ENCODE peak calls at places on chromosome 5, in eight cellular contexts. P, T, N, C, Z, M, Q and A are unnamed samples.

GRCh38 chr5:145796318-145796717 is 38.8 kb downstream of the PRELID2 start:
- DNase-seq in C (no peak), Q (no peak), Z (no peak), T (no peak), N (no peak), M (no peak), P (no peak), A (no peak)

GRCh38 chr5:538801-539468 is 14.7 kb upstream of the SLC9A3 start:
- DNase-seq in M (no peak), T (no peak), P (no peak), N (no peak), Z (no peak), C (peak), Q (no peak), A (no peak)

GRCh38 chr5:176823869-176824412 is 13.6 kb downstream of the UNC5A start:
- DNase-seq in P (peak), M (no peak), Q (no peak), Z (no peak), C (no peak), T (no peak), N (no peak), A (no peak)

GRCh38 chr5:136066705-136067271 is 38.0 kb downstream of the TGFBI start:
- DNase-seq in C (no peak), Q (peak), P (no peak), Z (peak), M (no peak), T (no peak), N (peak), A (peak)

GRCh38 chr5:53779541-53779981 is 219.1 kb downstream of the NDUFS4 start:
- DNase-seq in C (peak), P (peak), N (peak), Q (peak), Z (peak), T (peak), M (no peak), A (peak)

GRCh38 chr5:11596657-11597071 is 307.6 kb downstream of the CTNND2 start:
- DNase-seq in Q (no peak), N (no peak), Z (no peak), M (no peak), P (no peak), C (no peak), T (no peak), A (no peak)

GRCh38 chr5:150645070-150645700 is 4.7 kb downstream of the SYNPO start:
- DNase-seq in P (peak), N (peak), M (no peak), T (no peak), Z (peak), Q (peak), C (peak), A (peak)

GRCh38 chr5:179763215-179763945 is 30.4 kb upstream of the LTC4S start:
- DNase-seq in Q (peak), N (peak), M (no peak), C (peak), T (no peak), Z (peak), P (peak), A (peak)

GRCh38 chr5:80655231-80655784 is 525 bp upstream of the DHFR start:
- DNase-seq in M (no peak), C (no peak), T (no peak), P (no peak), N (peak), Q (no peak), Z (peak), A (no peak)

GRCh38 chr5:138999674-139000073 is 124.5 kb upstream of the LRRTM2 start:
- DNase-seq in T (no peak), N (no peak), Z (no peak), C (no peak), P (no peak), Q (no peak), M (no peak), A (no peak)

GRCh38 chr5:75522542-75522941 is 10.9 kb downstream of the POLK start:
- DNase-seq in M (no peak), P (no peak), T (no peak), N (peak), C (no peak), Z (peak), Q (no peak), A (no peak)

GRCh38 chr5:14707811-14708210 is 43.3 kb downstream of the OTULIN start:
- DNase-seq in T (no peak), Q (no peak), P (no peak), M (no peak), Z (no peak), N (no peak), C (no peak), A (no peak)

GRCh38 chr5:167699434-167699833 is 592.0 kb upstream of the WWC1 start:
- DNase-seq in Q (peak), C (no peak), N (peak), P (peak), Z (peak), M (no peak), T (no peak), A (peak)

GRCh38 chr5:148090200-148090599 is 26.4 kb downstream of the SPINK5 start:
- DNase-seq in M (no peak), T (no peak), Z (no peak), P (no peak), C (no peak), N (no peak), Q (no peak), A (no peak)

GRCh38 chr5:144583493-144584154 is 413.0 kb downstream of the KCTD16 start:
- DNase-seq in Q (no peak), Z (no peak), N (no peak), P (no peak), M (no peak), C (no peak), T (no peak), A (no peak)

GRCh38 chr5:60086583-60086982 is 193.1 kb upstream of the PDE4D start:
- DNase-seq in Q (no peak), T (no peak), Z (no peak), M (no peak), P (no peak), N (no peak), C (no peak), A (no peak)

GRCh38 chr5:68433921-68434879 is 218.6 kb downstream of the PIK3R1 start:
- DNase-seq in P (peak), N (peak), M (peak), Q (peak), T (peak), C (peak), Z (peak), A (peak)

GRCh38 chr5:61673007-61673735 is 341.1 kb downstream of the ZSWIM6 start:
- DNase-seq in N (peak), Q (no peak), P (peak), C (no peak), Z (peak), T (peak), M (no peak), A (peak)

GRCh38 chr5:61674403-61674802 is 342.3 kb downstream of the ZSWIM6 start:
- DNase-seq in M (no peak), T (no peak), Z (no peak), C (no peak), N (no peak), Q (no peak), P (no peak), A (no peak)

GRCh38 chr5:61678966-61679365 is 346.9 kb downstream of the ZSWIM6 start:
- DNase-seq in T (no peak), M (no peak), Q (no peak), P (no peak), N (no peak), C (no peak), Z (no peak), A (no peak)

GRCh38 chr5:61677220-61677619 is 345.2 kb downstream of the ZSWIM6 start:
- DNase-seq in P (no peak), Z (no peak), N (no peak), C (no peak), T (peak), Q (no peak), M (no peak), A (no peak)

DNA sequence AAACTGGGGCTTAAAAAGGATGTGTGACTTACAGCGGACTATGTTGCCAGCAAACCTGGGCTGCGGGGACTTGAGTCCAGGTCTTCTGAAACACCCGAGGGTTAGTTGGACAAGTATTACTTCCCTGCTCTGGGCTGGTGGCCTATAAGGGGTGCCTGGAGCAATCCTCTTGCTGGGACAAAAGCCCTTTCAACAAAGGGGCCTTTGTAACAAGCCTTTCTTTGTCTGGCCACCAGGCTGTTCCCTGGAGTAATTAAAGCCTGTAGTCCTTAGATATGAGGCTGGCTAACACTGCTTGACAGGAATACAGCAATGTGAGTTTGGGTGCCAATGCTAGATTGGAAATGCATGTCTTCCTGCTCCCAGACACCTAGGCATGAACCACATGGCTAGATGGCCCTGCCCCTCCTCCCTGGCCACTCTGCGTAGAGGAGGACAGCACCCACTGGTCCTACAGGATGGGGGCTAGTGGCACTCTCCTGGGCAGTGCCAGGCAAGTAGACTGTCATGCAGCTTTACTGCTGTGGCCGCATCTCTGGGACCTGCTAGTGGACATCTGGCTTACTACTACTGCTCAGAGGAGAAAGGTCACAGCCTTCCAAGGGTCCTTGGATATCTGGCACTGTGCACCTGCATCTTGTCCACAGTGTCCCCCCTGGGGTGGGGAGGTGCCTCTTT is 343.1 kb downstream of the ZSWIM6 start:
- DNase-seq in P (no peak), N (no peak), M (no peak), Z (no peak), C (no peak), T (peak), Q (no peak), A (no peak)
- TF ChIP-seq CTCF in P (no peak), N (no peak), M (no peak), Z (no peak), C (no peak), T (no peak), Q (peak), A (peak)

DNA sequence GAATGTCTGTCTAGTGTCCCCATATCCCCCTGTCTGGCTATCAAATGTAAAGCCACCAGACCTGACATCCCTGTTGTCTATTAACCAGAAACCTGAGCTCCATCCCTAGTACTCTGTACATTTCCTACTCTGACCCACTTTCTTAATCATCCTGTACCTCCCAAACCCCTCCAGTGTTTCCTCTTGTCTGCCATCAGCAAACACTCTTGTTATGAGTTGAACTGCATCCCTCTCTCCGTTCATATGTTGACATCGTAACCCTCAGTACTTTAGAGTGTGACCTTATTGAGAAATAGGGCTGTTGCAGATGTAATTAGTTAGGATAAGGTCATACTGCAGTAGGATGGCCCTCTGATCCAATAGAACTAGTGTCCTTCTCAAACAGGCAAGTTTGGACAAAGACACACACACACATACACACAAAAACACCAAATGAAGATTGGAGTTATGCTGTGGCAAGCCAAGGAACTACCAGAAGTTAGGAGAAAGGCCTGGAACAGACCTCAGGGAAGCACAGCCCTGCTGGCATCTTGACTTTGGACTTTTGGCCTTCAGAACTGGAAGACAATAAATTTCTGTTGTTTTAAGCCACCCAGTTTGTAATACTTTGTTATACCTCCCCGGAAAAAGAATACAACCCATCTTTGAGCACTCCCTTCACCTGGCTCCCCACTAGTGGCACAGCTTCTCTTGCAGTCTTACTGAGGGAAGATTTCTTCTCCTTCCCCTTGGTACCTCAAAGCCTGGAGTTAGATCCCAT is 180.0 kb upstream of the PTGER4 start:
- DNase-seq in P (no peak), Q (no peak), T (no peak), Z (no peak), M (no peak), C (no peak), N (no peak), A (no peak)
- TF ChIP-seq CTCF in P (no peak), Q (no peak), T (no peak), Z (no peak), M (no peak), C (no peak), N (no peak), A (no peak)

DNA sequence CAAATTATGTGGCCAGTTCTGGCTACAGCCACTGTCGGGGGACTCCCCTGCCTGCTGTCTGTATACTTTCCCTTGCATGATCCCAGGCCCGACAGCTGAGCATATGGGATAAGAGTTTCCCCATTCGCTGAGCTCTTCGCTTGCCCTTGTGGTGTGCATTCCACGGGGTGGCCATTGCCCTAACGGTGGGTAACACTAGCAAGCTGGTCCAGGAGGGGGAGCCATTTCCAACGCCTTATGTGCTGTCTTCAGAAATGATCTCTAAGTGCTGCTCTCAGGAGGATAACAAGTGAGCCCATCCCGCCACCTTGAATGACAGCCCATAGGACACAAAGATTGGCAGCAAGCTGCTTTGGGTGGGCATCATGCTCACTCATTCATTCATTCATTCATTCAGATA is 190.9 kb downstream of the FSTL4 start:
- DNase-seq in Q (no peak), C (no peak), M (no peak), T (no peak), P (no peak), Z (no peak), N (peak), A (peak)
- TF ChIP-seq CTCF in Q (peak), C (peak), M (peak), T (no peak), P (no peak), Z (peak), N (peak), A (peak)

DNA sequence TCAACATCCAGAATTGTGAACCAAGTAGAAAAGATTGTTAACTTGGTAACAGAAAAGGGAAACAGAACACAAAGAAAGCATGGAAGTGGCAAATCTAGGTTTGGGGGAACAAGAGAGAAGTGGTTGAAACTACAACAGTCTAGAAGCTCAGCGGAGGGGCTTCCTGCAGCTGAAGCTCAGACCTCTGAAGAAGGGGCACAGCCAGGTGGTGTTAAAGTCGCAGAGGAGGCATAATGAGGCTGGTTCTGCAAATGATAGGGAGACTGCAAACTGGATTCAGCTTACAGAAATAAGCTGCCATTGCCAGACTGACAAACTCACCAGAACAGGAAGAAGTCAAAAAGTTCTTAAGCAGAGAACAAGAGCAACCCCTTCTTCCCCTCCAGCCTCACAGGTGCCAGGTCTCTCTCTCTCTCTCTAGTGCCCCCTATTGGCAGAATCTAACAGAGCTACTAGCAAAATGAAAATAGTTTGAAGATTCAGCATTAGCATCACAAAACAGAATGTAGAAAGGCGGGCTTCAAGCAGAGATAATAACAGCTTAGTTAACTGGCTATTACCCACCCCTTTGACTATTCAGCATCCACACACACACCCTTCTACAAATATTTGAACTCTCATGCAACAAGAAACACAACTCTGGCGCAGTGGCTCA is 76.7 kb downstream of the GRAMD2B start:
- DNase-seq in M (no peak), Z (no peak), P (no peak), C (no peak), T (no peak), N (peak), Q (no peak), A (no peak)
- TF ChIP-seq CTCF in M (peak), Z (peak), P (peak), C (peak), T (peak), N (peak), Q (peak), A (peak)

DNA sequence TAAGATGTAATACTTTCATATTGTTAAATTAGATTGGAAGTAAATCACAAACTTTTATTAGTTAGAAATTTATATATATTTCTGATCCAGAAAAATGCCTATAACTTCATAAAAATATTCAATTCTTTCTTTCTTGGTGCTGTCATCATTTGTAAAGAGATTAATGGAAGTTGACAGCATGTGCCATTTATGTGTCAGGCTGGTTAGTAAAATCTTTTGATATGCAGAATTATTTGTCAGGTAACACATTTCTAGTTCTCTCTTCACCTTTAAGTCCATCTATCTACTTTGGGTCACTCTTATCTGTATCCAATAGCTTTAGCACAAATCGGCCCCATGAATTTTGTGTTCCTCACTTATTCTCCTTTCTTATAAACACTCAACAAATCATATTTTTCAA is 102.9 kb downstream of the ISL1 start:
- DNase-seq in Q (no peak), T (no peak), Z (no peak), C (no peak), P (no peak), M (no peak), N (no peak), A (no peak)
- TF ChIP-seq CTCF in Q (no peak), T (no peak), Z (no peak), C (no peak), P (no peak), M (no peak), N (no peak), A (no peak)

DNA sequence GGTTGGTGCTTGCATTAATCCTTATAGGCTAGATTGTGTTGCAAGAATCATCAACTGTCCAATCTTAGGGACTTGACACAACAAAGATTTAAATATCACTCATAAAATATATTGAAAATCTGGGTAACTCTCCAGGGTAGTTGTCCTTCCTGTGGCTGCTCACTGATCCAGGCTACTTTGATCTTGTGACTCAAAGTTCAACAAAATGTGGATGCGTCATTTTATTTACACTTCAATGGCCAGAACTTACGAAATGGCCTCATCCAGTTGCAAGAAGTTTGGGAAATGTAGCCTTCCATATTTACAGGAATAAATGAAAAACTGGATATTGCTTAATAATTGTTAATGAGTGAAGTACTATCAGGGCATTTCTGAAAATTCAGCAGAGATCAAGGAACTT is 235.5 kb upstream of the ACTBL2 start:
- DNase-seq in C (no peak), M (no peak), Q (peak), P (no peak), N (peak), T (no peak), Z (peak), A (no peak)
- TF ChIP-seq CTCF in C (no peak), M (no peak), Q (no peak), P (no peak), N (no peak), T (no peak), Z (no peak), A (no peak)

DNA sequence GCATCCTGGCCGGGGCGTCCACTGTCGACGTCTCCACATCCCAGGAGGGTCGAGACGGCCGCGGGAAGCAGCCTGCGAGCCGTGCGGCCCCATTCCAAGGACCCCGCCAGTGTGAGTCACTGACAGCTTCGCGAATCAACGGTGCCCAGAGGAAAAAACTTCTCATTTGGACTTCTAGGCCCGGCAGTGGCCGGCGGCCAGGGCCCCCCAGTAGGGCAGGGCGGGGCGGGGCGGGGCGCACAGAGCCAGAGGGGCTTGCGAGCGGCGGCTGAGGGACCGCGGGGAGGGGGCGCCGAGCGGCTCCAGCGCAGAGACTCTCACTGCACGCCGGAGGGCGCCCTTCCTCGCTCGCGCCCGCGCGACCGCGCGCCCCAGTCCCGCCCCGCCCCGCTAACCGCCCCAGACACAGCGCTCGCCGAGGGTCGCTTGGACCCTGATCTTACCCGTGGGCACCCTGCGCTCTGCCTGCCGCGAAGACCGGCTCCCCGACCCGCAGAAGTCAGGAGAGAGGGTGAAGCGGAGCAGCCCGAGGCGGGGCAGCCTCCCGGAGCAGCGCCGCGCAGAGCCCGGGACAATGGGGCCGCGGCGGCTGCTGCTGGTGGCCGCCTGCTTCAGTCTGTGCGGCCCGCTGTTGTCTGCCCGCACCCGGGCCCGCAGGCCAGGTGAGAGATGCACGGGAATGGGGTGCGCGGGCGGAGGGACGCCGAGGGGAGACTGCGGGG is at the start of gene F2R:
- DNase-seq in Z (peak), T (no peak), N (peak), P (peak), C (peak), Q (peak), M (no peak), A (peak)
- TF ChIP-seq CTCF in Z (peak), T (peak), N (peak), P (peak), C (peak), Q (peak), M (peak), A (peak)

DNA sequence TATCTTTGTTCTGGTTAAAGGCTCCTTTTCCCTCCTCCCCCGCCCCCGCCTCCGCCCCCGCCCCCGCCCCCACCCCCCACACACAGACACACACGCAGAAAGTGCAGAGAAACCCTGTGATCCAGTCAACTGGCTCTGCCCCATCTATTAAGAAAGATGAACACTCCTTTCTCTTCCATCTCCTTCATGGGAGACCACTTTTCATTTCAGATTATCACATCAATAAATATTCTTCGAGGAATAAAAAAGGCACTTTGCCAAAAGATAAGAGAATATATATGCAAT is 127.0 kb downstream of the TMEM161B start:
- DNase-seq in M (no peak), C (no peak), P (no peak), N (no peak), Q (no peak), T (no peak), Z (no peak), A (no peak)
- TF ChIP-seq CTCF in M (no peak), C (no peak), P (peak), N (no peak), Q (no peak), T (no peak), Z (no peak), A (peak)